ENCODE peak calls at places on chromosomes 4 and X, in seven cellular contexts. N is heart left ventricle, U is coronary artery, Z is fibroblast of pulmonary artery, E is GM12864, X is Calu3, C is heart right ventricle. D is an unnamed sample.

GRCh38 chr4:124710253-124710849 is 2.2 kb downstream of the ANKRD50 start:
- DNase-seq in N (no peak), U (no peak), Z (peak), E (no peak), X (no peak), C (no peak), D (no peak)

GRCh38 chr4:133151681-133152329 is 2.7 kb downstream of the PCDH10 start:
- DNase-seq in N (no peak), U (peak), Z (peak), E (no peak), X (no peak), C (no peak), D (no peak)

GRCh38 chr4:112604590-112604989 is 32.1 kb downstream of the ZGRF1 start:
- DNase-seq in N (no peak), U (no peak), Z (peak), E (no peak), X (peak), C (no peak), D (no peak)

GRCh38 chr4:99190336-99190735 is 28.7 kb downstream of the ADH6 start:
- DNase-seq in N (no peak), U (no peak), Z (no peak), E (no peak), X (no peak), C (no peak), D (no peak)

GRCh38 chr4:144714166-144714565 is 68.2 kb downstream of the HHIP start:
- DNase-seq in N (no peak), U (no peak), Z (no peak), E (no peak), X (no peak), C (no peak), D (no peak)

GRCh38 chr4:139018971-139019758 is 3.6 kb downstream of the NOCT start:
- DNase-seq in N (no peak), U (no peak), Z (no peak), E (no peak), X (no peak), C (no peak), D (no peak)

GRCh38 chr4:3291969-3292570 is 751 bp upstream of the RGS12 start:
- DNase-seq in N (peak), U (peak), Z (peak), E (no peak), X (peak), C (peak), D (no peak)

GRCh38 chr4:74456849-74457395 is 12.0 kb downstream of the AREG start:
- DNase-seq in N (no peak), U (no peak), Z (peak), E (no peak), X (no peak), C (no peak), D (no peak)

GRCh38 chr4:122604146-122604545 is 16.7 kb downstream of the IL21 start:
- DNase-seq in N (no peak), U (no peak), Z (no peak), E (no peak), X (no peak), C (no peak), D (no peak)

DNA sequence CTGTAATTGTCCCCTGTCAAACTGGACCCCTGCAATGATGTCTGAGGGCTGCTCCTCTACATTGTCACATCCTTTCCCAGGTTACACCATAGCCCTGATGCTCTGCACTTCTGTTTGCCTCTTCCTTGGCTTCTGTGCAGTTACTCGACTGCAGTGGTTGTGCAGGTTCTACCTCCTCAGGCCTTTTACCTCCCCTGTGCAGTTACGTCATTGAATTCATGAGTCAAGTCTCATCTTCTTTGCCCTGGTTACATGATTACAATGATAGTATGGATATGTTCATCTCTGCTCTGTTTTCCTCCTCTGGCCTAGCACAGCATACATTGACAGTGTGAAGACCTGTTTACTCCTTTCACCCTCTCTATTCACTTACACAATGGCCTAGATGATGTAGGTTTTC is 83.2 kb downstream of the FAM47B start:
- DNase-seq in N (no peak), U (no peak), Z (no peak), E (no peak), X (no peak), C (no peak), D (no peak)
- TF ChIP-seq CTCF in N (no peak), U (no peak), Z (no peak), E (no peak), X (no peak), C (no peak), D (no peak)

GRCh38 chrX:11100281-11101035 is 10.7 kb upstream of the HCCS start:
- DNase-seq in N (no peak), U (no peak), Z (peak), E (no peak), X (peak), C (no peak), D (no peak)
- TF ChIP-seq CTCF in N (peak), U (no peak), Z (peak), E (peak), X (no peak), C (peak), D (peak)

DNA sequence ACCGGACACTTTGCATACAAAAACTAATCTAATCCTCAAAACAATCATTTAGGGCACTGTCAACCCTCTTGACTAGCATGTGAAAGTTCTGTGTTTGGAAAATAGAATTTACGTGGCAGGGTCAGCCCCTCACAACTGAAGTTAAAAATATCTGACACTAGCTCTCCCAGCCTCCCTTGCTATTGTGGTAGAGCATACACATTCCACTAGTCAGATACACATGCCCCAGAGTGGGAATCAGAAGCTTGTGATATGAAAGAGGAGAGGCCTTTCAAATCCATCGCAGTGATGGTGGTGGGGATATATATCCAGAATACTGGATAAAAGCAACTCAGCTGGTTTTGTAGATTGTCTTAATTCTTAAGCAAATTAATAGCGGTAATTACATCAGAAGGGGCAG is 205.7 kb upstream of the IL15 start:
- DNase-seq in N (no peak), U (no peak), Z (no peak), E (no peak), X (no peak), C (no peak), D (no peak)
- TF ChIP-seq CTCF in N (no peak), U (no peak), Z (no peak), E (no peak), X (no peak), C (no peak), D (no peak)

GRCh38 chrX:132071260-132071659 is 48.2 kb downstream of the STK26 start:
- DNase-seq in N (no peak), U (no peak), Z (peak), E (no peak), X (no peak), C (no peak), D (no peak)
- TF ChIP-seq CTCF in N (no peak), U (no peak), Z (peak), E (peak), X (no peak), C (peak), D (peak)

DNA sequence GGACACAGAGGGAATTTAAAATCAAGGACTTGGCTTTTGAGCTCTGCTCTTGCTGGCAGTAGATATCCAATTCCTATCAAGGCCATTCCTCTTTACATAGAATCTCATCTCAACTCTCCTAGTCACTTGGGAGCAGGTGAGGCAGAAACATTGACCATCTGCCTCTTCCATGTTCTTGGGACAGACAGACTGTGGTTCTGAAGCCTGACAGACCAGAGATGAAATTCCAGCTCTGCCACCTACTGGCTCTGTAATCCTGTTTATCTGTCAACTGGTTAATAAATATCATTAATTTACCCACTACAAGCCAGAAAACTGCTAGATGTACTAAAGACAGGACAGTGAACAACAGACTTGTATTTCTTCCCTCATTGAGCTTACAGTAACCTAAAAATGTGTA is 300.8 kb downstream of the ADGRL3 start:
- DNase-seq in N (no peak), U (no peak), Z (peak), E (no peak), X (no peak), C (no peak), D (no peak)
- TF ChIP-seq CTCF in N (no peak), U (no peak), Z (peak), E (no peak), X (no peak), C (peak), D (peak)

DNA sequence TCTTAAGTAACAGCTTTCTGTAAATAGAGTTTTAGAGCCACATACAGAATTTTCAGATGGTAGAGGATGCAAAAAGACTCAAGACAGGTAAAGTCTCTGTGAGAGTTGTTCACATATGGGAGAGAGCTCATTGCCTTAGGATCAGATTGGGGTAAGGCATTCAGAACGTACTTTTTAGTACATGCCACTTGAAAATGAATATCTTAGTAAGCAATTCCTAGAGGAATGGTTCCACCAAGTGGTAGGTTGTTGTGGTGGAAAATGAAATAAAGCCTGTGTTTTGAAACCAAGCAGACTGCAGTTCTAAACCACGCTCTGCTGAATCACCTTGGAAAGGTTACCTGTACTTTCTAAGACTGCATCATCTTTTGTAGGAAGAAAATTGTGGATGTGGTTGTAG is 547.0 kb upstream of the LCORL start:
- DNase-seq in N (no peak), U (no peak), Z (no peak), E (no peak), X (no peak), C (no peak), D (no peak)
- TF ChIP-seq CTCF in N (no peak), U (no peak), Z (no peak), E (no peak), X (no peak), C (peak), D (peak)

DNA sequence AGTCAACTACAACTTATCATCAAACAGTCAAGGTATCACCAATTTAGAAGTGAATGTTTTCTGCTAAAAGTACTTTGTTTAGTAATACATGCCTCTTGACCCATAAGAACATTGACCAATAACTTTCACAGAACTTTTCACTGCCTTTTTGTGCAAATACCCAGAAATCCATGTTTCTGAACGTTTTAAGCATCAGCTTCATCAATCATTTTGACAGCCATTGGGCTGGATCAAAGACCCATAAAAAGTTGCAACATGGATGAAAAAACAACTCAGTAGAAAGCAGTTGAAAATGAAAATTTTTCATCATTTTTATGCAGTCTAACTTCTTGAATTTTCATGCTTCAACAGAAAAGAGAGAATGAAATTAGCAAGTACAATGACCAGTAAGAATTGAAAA is 466.7 kb downstream of the TRAM1L1 start:
- DNase-seq in N (no peak), U (no peak), Z (no peak), E (no peak), X (no peak), C (no peak), D (no peak)
- TF ChIP-seq CTCF in N (no peak), U (no peak), Z (no peak), E (no peak), X (no peak), C (no peak), D (no peak)

DNA sequence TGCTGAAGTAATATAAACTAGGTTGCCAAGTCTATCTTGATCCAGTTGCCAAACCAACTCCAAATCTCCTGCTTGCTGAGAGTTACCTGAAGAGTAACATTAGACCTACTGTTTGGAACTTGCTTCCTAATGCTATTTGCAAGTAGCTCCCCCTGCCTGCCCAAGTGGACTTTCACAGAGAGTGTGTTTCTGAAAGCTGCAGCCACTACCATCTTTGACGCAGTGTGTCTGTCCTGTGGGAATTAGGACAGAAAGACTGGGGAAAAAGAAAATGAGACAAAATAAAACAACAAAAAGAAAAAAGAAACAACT is 195.0 kb upstream of the HS3ST1 start:
- DNase-seq in N (no peak), U (no peak), Z (peak), E (no peak), X (peak), C (no peak), D (no peak)
- TF ChIP-seq CTCF in N (peak), U (no peak), Z (peak), E (peak), X (no peak), C (peak), D (peak)

GRCh38 chr4:83054928-83055327 is 19.9 kb downstream of the COPS4 start:
- DNase-seq in N (no peak), U (no peak), Z (peak), E (no peak), X (peak), C (no peak), D (no peak)
- TF ChIP-seq CTCF in N (no peak), U (no peak), Z (peak), E (peak), X (no peak), C (peak), D (peak)

GRCh38 chr4:54945838-54946237 is 179.6 kb downstream of the KDR start:
- DNase-seq in N (no peak), U (no peak), Z (peak), E (no peak), X (no peak), C (no peak), D (no peak)
- TF ChIP-seq CTCF in N (peak), U (no peak), Z (peak), E (peak), X (no peak), C (peak), D (peak)